ENCODE peak calls at places on chromosomes 13 and 19, in eight cellular contexts. One of them, this sample, is unnamed.
A peak's percentile ranks its signal among the peaks of the same experiment; 100 is the strongest.

GRCh38 chr19:43534811-43535761 is 2.1 kb downstream of the ZNF575 start:
- DNase-seq in uterus: peak; percentile 73
- DNase-seq in psoas muscle: peak; percentile 72
- DNase-seq in cardiac muscle cell: peak; percentile 79
- DNase-seq in naive thymus-derived CD4-positive, alpha-beta T cell: no peak
- DNase-seq in aorta: peak; percentile 93
- DNase-seq in endodermal cell: peak; percentile 96
- DNase-seq in endothelial cell of umbilical vein: peak; percentile 66
- DNase-seq in this sample: no peak

GRCh38 chr19:42275103-42275502 is 6.1 kb downstream of the CIC start:
- DNase-seq in uterus: no peak
- DNase-seq in psoas muscle: no peak
- DNase-seq in cardiac muscle cell: no peak
- DNase-seq in naive thymus-derived CD4-positive, alpha-beta T cell: no peak
- DNase-seq in aorta: no peak
- DNase-seq in endodermal cell: no peak
- DNase-seq in endothelial cell of umbilical vein: no peak
- DNase-seq in this sample: no peak

GRCh38 chr13:61727714-61728275 is 312.1 kb upstream of the PCDH20 start:
- DNase-seq in uterus: no peak
- DNase-seq in psoas muscle: no peak
- DNase-seq in cardiac muscle cell: no peak
- DNase-seq in naive thymus-derived CD4-positive, alpha-beta T cell: no peak
- DNase-seq in aorta: no peak
- DNase-seq in endodermal cell: no peak
- DNase-seq in endothelial cell of umbilical vein: no peak
- DNase-seq in this sample: no peak

GRCh38 chr13:112150352-112150751 is 83.4 kb downstream of the SOX1 start:
- DNase-seq in uterus: no peak
- DNase-seq in psoas muscle: no peak
- DNase-seq in cardiac muscle cell: peak; percentile 9
- DNase-seq in naive thymus-derived CD4-positive, alpha-beta T cell: no peak
- DNase-seq in aorta: peak; percentile 57
- DNase-seq in endodermal cell: no peak
- DNase-seq in endothelial cell of umbilical vein: no peak
- DNase-seq in this sample: no peak

GRCh38 chr19:50877338-50877737 is 4.1 kb downstream of the KLK2 start:
- DNase-seq in uterus: no peak
- DNase-seq in psoas muscle: no peak
- DNase-seq in cardiac muscle cell: no peak
- DNase-seq in naive thymus-derived CD4-positive, alpha-beta T cell: no peak
- DNase-seq in aorta: no peak
- DNase-seq in endodermal cell: peak; percentile 66
- DNase-seq in endothelial cell of umbilical vein: no peak
- DNase-seq in this sample: no peak

GRCh38 chr13:66328486-66328885 is 901.6 kb downstream of the PCDH9 start:
- DNase-seq in uterus: no peak
- DNase-seq in psoas muscle: no peak
- DNase-seq in cardiac muscle cell: no peak
- DNase-seq in naive thymus-derived CD4-positive, alpha-beta T cell: no peak
- DNase-seq in aorta: no peak
- DNase-seq in endodermal cell: no peak
- DNase-seq in endothelial cell of umbilical vein: no peak
- DNase-seq in this sample: no peak

GRCh38 chr13:27470042-27470830 is 19.9 kb upstream of the MTIF3 start:
- DNase-seq in uterus: no peak
- DNase-seq in psoas muscle: no peak
- DNase-seq in cardiac muscle cell: no peak
- DNase-seq in naive thymus-derived CD4-positive, alpha-beta T cell: no peak
- DNase-seq in aorta: no peak
- DNase-seq in endodermal cell: no peak
- DNase-seq in endothelial cell of umbilical vein: no peak
- DNase-seq in this sample: no peak

GRCh38 chr13:43303040-43303729 is 279.8 kb downstream of the DNAJC15 start:
- DNase-seq in uterus: no peak
- DNase-seq in psoas muscle: peak; percentile 41
- DNase-seq in cardiac muscle cell: peak; percentile 93
- DNase-seq in naive thymus-derived CD4-positive, alpha-beta T cell: no peak
- DNase-seq in aorta: peak; percentile 78
- DNase-seq in endodermal cell: peak; percentile 86
- DNase-seq in endothelial cell of umbilical vein: peak; percentile 73
- DNase-seq in this sample: no peak

GRCh38 chr13:46633416-46633815 is 80.4 kb downstream of the LRCH1 start:
- DNase-seq in uterus: no peak
- DNase-seq in psoas muscle: no peak
- DNase-seq in cardiac muscle cell: no peak
- DNase-seq in naive thymus-derived CD4-positive, alpha-beta T cell: no peak
- DNase-seq in aorta: no peak
- DNase-seq in endodermal cell: no peak
- DNase-seq in endothelial cell of umbilical vein: no peak
- DNase-seq in this sample: no peak

GRCh38 chr13:52968074-52968700 is 60.4 kb upstream of the OLFM4 start:
- DNase-seq in uterus: peak; percentile 31
- DNase-seq in psoas muscle: peak; percentile 49
- DNase-seq in cardiac muscle cell: peak; percentile 91
- DNase-seq in naive thymus-derived CD4-positive, alpha-beta T cell: peak; percentile 24
- DNase-seq in aorta: peak; percentile 80
- DNase-seq in endodermal cell: peak; percentile 97
- DNase-seq in endothelial cell of umbilical vein: peak; percentile 56
- DNase-seq in this sample: peak; percentile 35

GRCh38 chr19:13181747-13182388 is 31.7 kb downstream of the IER2 start:
- DNase-seq in uterus: peak; percentile 64
- DNase-seq in psoas muscle: peak; percentile 54
- DNase-seq in cardiac muscle cell: peak; percentile 19
- DNase-seq in naive thymus-derived CD4-positive, alpha-beta T cell: no peak
- DNase-seq in aorta: peak; percentile 86
- DNase-seq in endodermal cell: no peak
- DNase-seq in endothelial cell of umbilical vein: peak; percentile 51
- DNase-seq in this sample: peak; percentile 55

GRCh38 chr13:66794340-66795031 is 435.6 kb downstream of the PCDH9 start:
- DNase-seq in uterus: no peak
- DNase-seq in psoas muscle: no peak
- DNase-seq in cardiac muscle cell: no peak
- DNase-seq in naive thymus-derived CD4-positive, alpha-beta T cell: no peak
- DNase-seq in aorta: no peak
- DNase-seq in endodermal cell: no peak
- DNase-seq in endothelial cell of umbilical vein: no peak
- DNase-seq in this sample: no peak

GRCh38 chr13:58134525-58134924 is 503.0 kb downstream of the PCDH17 start:
- DNase-seq in uterus: no peak
- DNase-seq in psoas muscle: no peak
- DNase-seq in cardiac muscle cell: no peak
- DNase-seq in naive thymus-derived CD4-positive, alpha-beta T cell: no peak
- DNase-seq in aorta: no peak
- DNase-seq in endodermal cell: no peak
- DNase-seq in endothelial cell of umbilical vein: no peak
- DNase-seq in this sample: no peak

GRCh38 chr13:93769607-93770006 is 543.0 kb downstream of the GPC6 start:
- DNase-seq in uterus: no peak
- DNase-seq in psoas muscle: no peak
- DNase-seq in cardiac muscle cell: no peak
- DNase-seq in naive thymus-derived CD4-positive, alpha-beta T cell: no peak
- DNase-seq in aorta: no peak
- DNase-seq in endodermal cell: no peak
- DNase-seq in endothelial cell of umbilical vein: no peak
- DNase-seq in this sample: no peak

GRCh38 chr13:93771229-93771628 is 544.6 kb downstream of the GPC6 start:
- DNase-seq in uterus: no peak
- DNase-seq in psoas muscle: no peak
- DNase-seq in cardiac muscle cell: no peak
- DNase-seq in naive thymus-derived CD4-positive, alpha-beta T cell: no peak
- DNase-seq in aorta: no peak
- DNase-seq in endodermal cell: no peak
- DNase-seq in endothelial cell of umbilical vein: no peak
- DNase-seq in this sample: no peak

GRCh38 chr13:93767917-93768422 is 541.4 kb downstream of the GPC6 start:
- DNase-seq in uterus: no peak
- DNase-seq in psoas muscle: no peak
- DNase-seq in cardiac muscle cell: no peak
- DNase-seq in naive thymus-derived CD4-positive, alpha-beta T cell: no peak
- DNase-seq in aorta: no peak
- DNase-seq in endodermal cell: no peak
- DNase-seq in endothelial cell of umbilical vein: no peak
- DNase-seq in this sample: no peak

GRCh38 chr13:93767231-93767916 is 540.8 kb downstream of the GPC6 start:
- DNase-seq in uterus: no peak
- DNase-seq in psoas muscle: no peak
- DNase-seq in cardiac muscle cell: no peak
- DNase-seq in naive thymus-derived CD4-positive, alpha-beta T cell: no peak
- DNase-seq in aorta: no peak
- DNase-seq in endodermal cell: no peak
- DNase-seq in endothelial cell of umbilical vein: no peak
- DNase-seq in this sample: no peak

GRCh38 chr13:93769126-93769525 is 542.5 kb downstream of the GPC6 start:
- DNase-seq in uterus: no peak
- DNase-seq in psoas muscle: no peak
- DNase-seq in cardiac muscle cell: no peak
- DNase-seq in naive thymus-derived CD4-positive, alpha-beta T cell: no peak
- DNase-seq in aorta: no peak
- DNase-seq in endodermal cell: no peak
- DNase-seq in endothelial cell of umbilical vein: no peak
- DNase-seq in this sample: no peak
- H3K4me1 ChIP-seq in uterus: no peaks in the 10 kb centered on the region
- H3K4me1 ChIP-seq in psoas muscle: no peaks in the 10 kb centered on the region
- H3K4me1 ChIP-seq in cardiac muscle cell: peaks cover 46% of the 10 kb centered on the region
- H3K4me1 ChIP-seq in naive thymus-derived CD4-positive, alpha-beta T cell: no peaks in the 10 kb centered on the region
- H3K4me1 ChIP-seq in aorta: peaks cover 4% of the 10 kb centered on the region
- H3K4me1 ChIP-seq in endodermal cell: no peaks in the 10 kb centered on the region
- H3K4me1 ChIP-seq in endothelial cell of umbilical vein: no peaks in the 10 kb centered on the region
- H3K4me1 ChIP-seq in this sample: no peaks in the 10 kb centered on the region

GRCh38 chr19:8192227-8192820 is 16.8 kb upstream of the CERS4 start:
- DNase-seq in uterus: no peak
- DNase-seq in psoas muscle: no peak
- DNase-seq in cardiac muscle cell: no peak
- DNase-seq in naive thymus-derived CD4-positive, alpha-beta T cell: no peak
- DNase-seq in aorta: no peak
- DNase-seq in endodermal cell: peak; percentile 72
- DNase-seq in endothelial cell of umbilical vein: no peak
- DNase-seq in this sample: no peak

GRCh38 chr19:8196271-8196908 is 12.8 kb upstream of the CERS4 start:
- DNase-seq in uterus: no peak
- DNase-seq in psoas muscle: no peak
- DNase-seq in cardiac muscle cell: no peak
- DNase-seq in naive thymus-derived CD4-positive, alpha-beta T cell: no peak
- DNase-seq in aorta: no peak
- DNase-seq in endodermal cell: no peak
- DNase-seq in endothelial cell of umbilical vein: no peak
- DNase-seq in this sample: no peak

DNA sequence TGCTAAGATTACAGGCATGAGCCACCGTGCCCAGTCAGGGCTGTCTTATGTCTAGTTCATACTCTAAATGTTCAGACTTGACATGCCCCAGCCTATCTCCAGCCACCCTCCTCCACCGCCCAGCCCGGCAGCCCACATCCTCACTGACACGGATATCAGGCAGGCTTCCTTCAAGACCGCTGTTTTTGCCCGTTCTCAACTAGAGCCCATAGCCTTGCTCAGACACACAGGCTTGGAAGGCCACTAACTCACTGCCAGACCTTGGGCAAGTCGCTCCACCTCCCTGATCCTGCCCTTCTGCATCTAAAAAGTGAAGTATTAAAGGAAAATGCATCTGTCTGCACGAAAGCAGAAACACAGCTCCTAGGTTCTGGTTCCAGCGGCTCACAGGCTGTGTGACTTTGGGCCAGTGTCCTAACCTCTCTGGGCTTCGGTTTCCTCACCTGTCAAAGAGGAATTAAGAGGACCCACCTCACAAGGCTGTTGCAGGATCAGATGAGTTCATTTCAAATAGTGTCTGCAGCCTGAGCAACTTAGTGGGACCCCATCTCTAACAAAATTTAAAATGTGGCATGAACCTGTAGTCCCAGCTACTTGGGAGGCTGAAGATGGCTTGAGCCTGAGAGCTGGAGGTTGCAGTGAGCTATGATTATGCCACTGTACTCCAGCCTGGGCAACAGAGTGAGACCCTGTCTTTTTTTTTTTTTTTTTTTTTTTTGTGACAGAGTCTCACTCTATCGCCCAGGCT is 14.5 kb upstream of the CERS4 start:
- DNase-seq in uterus: no peak
- DNase-seq in psoas muscle: no peak
- DNase-seq in cardiac muscle cell: no peak
- DNase-seq in naive thymus-derived CD4-positive, alpha-beta T cell: no peak
- DNase-seq in aorta: no peak
- DNase-seq in endodermal cell: peak; percentile 53
- DNase-seq in endothelial cell of umbilical vein: no peak
- DNase-seq in this sample: peak; percentile 56
- H3K4me1 ChIP-seq in uterus: no peaks in the 10 kb centered on the region
- H3K4me1 ChIP-seq in psoas muscle: no peaks in the 10 kb centered on the region
- H3K4me1 ChIP-seq in cardiac muscle cell: no peaks in the 10 kb centered on the region
- H3K4me1 ChIP-seq in naive thymus-derived CD4-positive, alpha-beta T cell: peaks cover 20% of the 10 kb centered on the region
- H3K4me1 ChIP-seq in aorta: no peaks in the 10 kb centered on the region
- H3K4me1 ChIP-seq in endodermal cell: no peaks in the 10 kb centered on the region
- H3K4me1 ChIP-seq in endothelial cell of umbilical vein: peaks cover 2% of the 10 kb centered on the region
- H3K4me1 ChIP-seq in this sample: peaks cover 30% of the 10 kb centered on the region

GRCh38 chr19:33147538-33147937 is 15.6 kb downstream of the WDR88 start:
- DNase-seq in uterus: no peak
- DNase-seq in psoas muscle: no peak
- DNase-seq in cardiac muscle cell: no peak
- DNase-seq in naive thymus-derived CD4-positive, alpha-beta T cell: no peak
- DNase-seq in aorta: no peak
- DNase-seq in endodermal cell: no peak
- DNase-seq in endothelial cell of umbilical vein: no peak
- DNase-seq in this sample: no peak
- H3K4me1 ChIP-seq in uterus: no peaks in the 10 kb centered on the region
- H3K4me1 ChIP-seq in psoas muscle: no peaks in the 10 kb centered on the region
- H3K4me1 ChIP-seq in cardiac muscle cell: no peaks in the 10 kb centered on the region
- H3K4me1 ChIP-seq in naive thymus-derived CD4-positive, alpha-beta T cell: no peaks in the 10 kb centered on the region
- H3K4me1 ChIP-seq in aorta: no peaks in the 10 kb centered on the region
- H3K4me1 ChIP-seq in endodermal cell: no peaks in the 10 kb centered on the region
- H3K4me1 ChIP-seq in endothelial cell of umbilical vein: no peaks in the 10 kb centered on the region
- H3K4me1 ChIP-seq in this sample: no peaks in the 10 kb centered on the region

GRCh38 chr19:11268783-11269267 is 6.5 kb upstream of the DOCK6 start:
- DNase-seq in uterus: peak; percentile 64
- DNase-seq in psoas muscle: peak; percentile 61
- DNase-seq in cardiac muscle cell: no peak
- DNase-seq in naive thymus-derived CD4-positive, alpha-beta T cell: no peak
- DNase-seq in aorta: no peak
- DNase-seq in endodermal cell: no peak
- DNase-seq in endothelial cell of umbilical vein: peak; percentile 100
- DNase-seq in this sample: no peak

GRCh38 chr19:11269408-11269807 is 7.1 kb upstream of the DOCK6 start:
- DNase-seq in uterus: no peak
- DNase-seq in psoas muscle: no peak
- DNase-seq in cardiac muscle cell: no peak
- DNase-seq in naive thymus-derived CD4-positive, alpha-beta T cell: no peak
- DNase-seq in aorta: no peak
- DNase-seq in endodermal cell: no peak
- DNase-seq in endothelial cell of umbilical vein: peak; percentile 93
- DNase-seq in this sample: no peak

GRCh38 chr19:11265177-11265784 is 3.0 kb upstream of the DOCK6 start:
- DNase-seq in uterus: no peak
- DNase-seq in psoas muscle: no peak
- DNase-seq in cardiac muscle cell: no peak
- DNase-seq in naive thymus-derived CD4-positive, alpha-beta T cell: no peak
- DNase-seq in aorta: no peak
- DNase-seq in endodermal cell: no peak
- DNase-seq in endothelial cell of umbilical vein: no peak
- DNase-seq in this sample: no peak

GRCh38 chr19:11265785-11266236 is 3.5 kb upstream of the DOCK6 start:
- DNase-seq in uterus: no peak
- DNase-seq in psoas muscle: no peak
- DNase-seq in cardiac muscle cell: no peak
- DNase-seq in naive thymus-derived CD4-positive, alpha-beta T cell: no peak
- DNase-seq in aorta: no peak
- DNase-seq in endodermal cell: no peak
- DNase-seq in endothelial cell of umbilical vein: no peak
- DNase-seq in this sample: no peak

GRCh38 chr19:11267316-11268085 is 5.2 kb upstream of the DOCK6 start:
- DNase-seq in uterus: no peak
- DNase-seq in psoas muscle: no peak
- DNase-seq in cardiac muscle cell: no peak
- DNase-seq in naive thymus-derived CD4-positive, alpha-beta T cell: no peak
- DNase-seq in aorta: no peak
- DNase-seq in endodermal cell: no peak
- DNase-seq in endothelial cell of umbilical vein: no peak
- DNase-seq in this sample: no peak
- H3K4me1 ChIP-seq in uterus: no peaks in the 10 kb centered on the region
- H3K4me1 ChIP-seq in psoas muscle: no peaks in the 10 kb centered on the region
- H3K4me1 ChIP-seq in cardiac muscle cell: no peaks in the 10 kb centered on the region
- H3K4me1 ChIP-seq in naive thymus-derived CD4-positive, alpha-beta T cell: no peaks in the 10 kb centered on the region
- H3K4me1 ChIP-seq in aorta: no peaks in the 10 kb centered on the region
- H3K4me1 ChIP-seq in endodermal cell: no peaks in the 10 kb centered on the region
- H3K4me1 ChIP-seq in endothelial cell of umbilical vein: peaks cover 47% of the 10 kb centered on the region
- H3K4me1 ChIP-seq in this sample: no peaks in the 10 kb centered on the region

This sample was measured in CD8-positive, alpha-beta memory T cell.